ENCODE peak calls at places on chromosomes 12 and 14, in six cellular contexts. K is fibroblast of lung; F is CD8-positive, alpha-beta T cell; C is kidney epithelial cell; S is GM23338; X is suprapubic skin. N is an unnamed sample. For H3K27me3, the result is how much of the 10 kb centered on the place peaks cover.

GRCh38 chr12:82176761-82177490 is 181.3 kb downstream of the CCDC59 start:
- DNase-seq in S (peak), X (no peak), K (no peak), C (no peak), F (no peak), N (peak)

GRCh38 chr14:86237733-86238132 is 707.8 kb downstream of the FLRT2 start:
- DNase-seq in F (no peak), S (peak), K (no peak), C (no peak), X (no peak), N (no peak)

GRCh38 chr14:63045234-63045611 is at the start of gene KCNH5:
- DNase-seq in X (no peak), K (peak), C (no peak), F (no peak), S (peak), N (peak)

GRCh38 chr12:65532744-65533143 is 254.3 kb downstream of the MSRB3 start:
- DNase-seq in C (peak), F (no peak), X (no peak), S (no peak), K (peak), N (peak)

GRCh38 chr14:93148979-93149378 is 33.3 kb upstream of the ITPK1 start:
- DNase-seq in C (no peak), K (no peak), S (no peak), X (no peak), F (no peak), N (no peak)

GRCh38 chr12:92828565-92828964 is 100.5 kb downstream of the EEA1 start:
- DNase-seq in F (no peak), C (no peak), S (no peak), K (no peak), X (no peak), N (no peak)

GRCh38 chr12:101042211-101042610 is 167.8 kb downstream of the SLC5A8 start:
- DNase-seq in C (no peak), F (no peak), X (no peak), S (no peak), K (no peak), N (no peak)

GRCh38 chr14:50434530-50434929 is 37.8 kb upstream of the CDKL1 start:
- DNase-seq in K (no peak), X (no peak), F (no peak), C (no peak), S (no peak), N (no peak)

GRCh38 chr12:79023261-79023660 is 158.7 kb downstream of the SYT1 start:
- DNase-seq in X (no peak), K (peak), F (no peak), C (no peak), S (no peak), N (no peak)
- H3K27me3 ChIP-seq in X (under half), K (under half), F (under half), C (under half), S (under half), N (under half)

GRCh38 chr14:97248973-97249372 is 451.8 kb downstream of the VRK1 start:
- DNase-seq in F (no peak), X (no peak), C (no peak), S (no peak), K (no peak), N (no peak)
- H3K27me3 ChIP-seq in F (under half), X (under half), C (under half), S (under half), K (under half), N (under half)

GRCh38 chr12:114141916-114142564 is 175.9 kb upstream of the RBM19 start:
- DNase-seq in C (no peak), S (peak), K (no peak), X (no peak), F (no peak), N (no peak)
- H3K27me3 ChIP-seq in C (under half), S (under half), K (under half), X (under half), F (under half), N (under half)

GRCh38 chr14:103101257-103101963 is 6.9 kb downstream of the EXOC3L4 start:
- DNase-seq in C (no peak), S (no peak), K (no peak), F (no peak), X (no peak), N (no peak)

GRCh38 chr14:103100281-103101121 is 6.0 kb downstream of the EXOC3L4 start:
- DNase-seq in F (no peak), K (no peak), X (no peak), C (no peak), S (no peak), N (no peak)

GRCh38 chr14:103099081-103099732 is 4.7 kb downstream of the EXOC3L4 start:
- DNase-seq in X (no peak), S (no peak), F (no peak), K (no peak), C (no peak), N (no peak)

GRCh38 chr14:103097994-103098957 is 3.8 kb downstream of the EXOC3L4 start:
- DNase-seq in C (no peak), S (no peak), K (no peak), F (no peak), X (no peak), N (no peak)

DNA sequence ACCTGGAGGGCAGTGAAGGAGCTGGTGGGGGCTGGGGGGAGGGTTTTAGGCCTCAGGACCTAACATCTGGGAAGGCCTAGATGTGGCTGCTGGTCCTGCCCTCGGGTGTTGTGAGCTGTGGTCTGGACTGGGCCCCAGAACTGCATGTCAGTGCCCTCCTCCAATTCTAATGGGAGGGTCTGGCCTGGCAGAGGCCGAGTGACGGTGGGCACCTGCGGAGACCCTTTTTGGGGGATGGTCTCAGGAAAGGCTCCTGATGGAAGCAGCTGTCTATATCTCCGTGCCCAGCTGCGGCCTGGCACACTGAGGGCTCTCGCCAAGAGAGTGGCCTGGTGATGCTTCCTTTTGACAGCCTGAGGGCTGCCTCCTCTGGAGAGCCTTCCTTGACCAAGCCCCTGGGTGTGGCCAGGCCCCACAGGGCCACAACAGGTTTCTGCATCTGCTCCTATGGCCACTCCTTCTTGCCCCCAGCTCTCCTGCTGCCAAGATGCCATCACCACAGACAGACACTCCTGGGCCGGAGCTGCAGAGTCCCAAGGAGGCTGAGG is 5.3 kb downstream of the EXOC3L4 start:
- DNase-seq in K (no peak), S (no peak), X (no peak), C (no peak), F (no peak), N (no peak)
- H3K27me3 ChIP-seq in K (under half), S (under half), X (under half), C (under half), F (under half), N (under half)

GRCh38 chr14:56857206-56857605 is 46.9 kb upstream of the OTX2 start:
- DNase-seq in C (no peak), S (no peak), F (no peak), K (no peak), X (no peak), N (no peak)

GRCh38 chr14:56858422-56858821 is 48.1 kb upstream of the OTX2 start:
- DNase-seq in K (no peak), C (no peak), X (no peak), S (peak), F (no peak), N (no peak)

GRCh38 chr14:56855891-56856461 is 45.7 kb upstream of the OTX2 start:
- DNase-seq in K (no peak), X (no peak), F (no peak), S (peak), C (no peak), N (no peak)

DNA sequence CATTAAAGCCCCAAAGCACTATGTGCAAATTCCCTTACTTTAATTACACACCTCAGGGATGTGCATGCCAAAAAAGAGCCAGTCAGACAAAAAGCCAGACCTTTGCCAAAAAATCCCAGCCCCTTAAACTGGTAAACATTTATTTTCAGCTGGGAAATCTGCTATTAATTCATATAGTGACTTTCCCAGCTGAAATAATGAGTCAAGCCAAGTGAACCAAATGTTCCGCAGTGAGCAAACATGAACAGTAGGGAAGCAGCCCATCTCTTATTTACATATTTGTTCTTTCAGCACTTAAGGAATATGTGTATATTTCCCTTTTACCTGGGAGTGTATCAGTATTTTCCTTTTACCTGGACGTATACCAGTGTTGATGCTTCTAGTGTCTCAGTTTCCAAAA is 44.0 kb upstream of the OTX2 start:
- DNase-seq in S (no peak), C (no peak), F (no peak), K (no peak), X (no peak), N (no peak)
- H3K27me3 ChIP-seq in S (half or more), C (under half), F (under half), K (under half), X (under half), N (under half)

GRCh38 chr12:57211791-57212700 is 4.5 kb upstream of the NXPH4 start:
- DNase-seq in F (no peak), C (no peak), S (no peak), K (no peak), X (peak), N (no peak)

GRCh38 chr12:57210926-57211700 is 5.5 kb upstream of the NXPH4 start:
- DNase-seq in K (no peak), S (no peak), F (no peak), X (no peak), C (no peak), N (no peak)

GRCh38 chr12:57213068-57213715 is 3.4 kb upstream of the NXPH4 start:
- DNase-seq in X (peak), C (peak), K (peak), S (peak), F (peak), N (peak)

GRCh38 chr12:57213763-57214397 is 2.7 kb upstream of the NXPH4 start:
- DNase-seq in F (no peak), C (no peak), K (no peak), X (no peak), S (peak), N (no peak)

DNA sequence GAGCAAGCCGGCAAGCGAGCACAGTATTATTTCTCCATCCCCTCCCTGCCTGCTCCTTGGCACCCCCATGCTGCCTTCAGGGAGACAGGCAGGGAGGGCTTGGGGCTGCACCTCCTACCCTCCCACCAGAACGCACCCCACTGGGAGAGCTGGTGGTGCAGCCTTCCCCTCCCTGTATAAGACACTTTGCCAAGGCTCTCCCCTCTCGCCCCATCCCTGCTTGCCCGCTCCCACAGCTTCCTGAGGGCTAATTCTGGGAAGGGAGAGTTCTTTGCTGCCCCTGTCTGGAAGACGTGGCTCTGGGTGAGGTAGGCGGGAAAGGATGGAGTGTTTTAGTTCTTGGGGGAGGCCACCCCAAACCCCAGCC is 3.9 kb upstream of the NXPH4 start:
- DNase-seq in S (peak), C (no peak), X (no peak), F (no peak), K (no peak), N (no peak)
- H3K27me3 ChIP-seq in S (under half), C (under half), X (under half), F (under half), K (under half), N (under half)

GRCh38 chr12:99768758-99769157 is 121.2 kb downstream of the GARIN6 start:
- DNase-seq in K (no peak), S (no peak), C (no peak), X (no peak), F (no peak), N (no peak)
- H3K27me3 ChIP-seq in K (under half), S (under half), C (under half), X (under half), F (under half), N (under half)

GRCh38 chr12:72273851-72274284 is 1.7 kb downstream of the TRHDE start:
- DNase-seq in C (no peak), X (no peak), S (peak), K (peak), F (no peak), N (no peak)

GRCh38 chr12:72273499-72273837 is 1.3 kb downstream of the TRHDE start:
- DNase-seq in S (peak), K (no peak), X (no peak), F (no peak), C (no peak), N (no peak)

GRCh38 chr12:72276212-72276865 is 4.2 kb downstream of the TRHDE start:
- DNase-seq in S (no peak), X (no peak), K (peak), C (no peak), F (no peak), N (no peak)

GRCh38 chr12:72275551-72275950 is 3.4 kb downstream of the TRHDE start:
- DNase-seq in F (no peak), S (no peak), X (no peak), K (peak), C (no peak), N (no peak)

DNA sequence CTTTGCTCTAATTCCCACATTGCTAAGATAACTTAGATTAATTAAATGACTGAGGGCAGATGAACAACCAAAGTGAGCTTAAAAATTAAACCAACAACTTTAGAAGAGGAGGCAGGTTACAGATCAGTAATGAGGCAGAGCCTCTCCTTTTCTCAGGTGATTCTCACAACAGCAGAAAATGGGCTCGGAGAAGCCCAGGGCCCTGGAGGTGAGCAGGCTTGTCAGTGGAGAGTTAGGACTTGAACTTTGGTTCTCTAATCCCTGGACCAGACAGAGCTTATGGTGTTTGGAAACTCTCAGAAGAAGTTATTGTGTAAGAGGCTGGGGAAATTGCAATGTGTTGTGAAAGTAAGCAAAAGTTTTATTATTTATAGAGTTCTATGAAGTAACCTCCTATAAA is 2.8 kb downstream of the TRHDE start:
- DNase-seq in F (no peak), S (no peak), K (peak), C (no peak), X (no peak), N (no peak)
- H3K27me3 ChIP-seq in F (under half), S (under half), K (under half), C (under half), X (half or more), N (under half)

GRCh38 chr12:48969160-48969771 is 2.3 kb downstream of the WNT10B start:
- DNase-seq in C (no peak), S (peak), K (no peak), X (no peak), F (no peak), N (no peak)

GRCh38 chr12:48966177-48966890 is 5.2 kb downstream of the WNT10B start:
- DNase-seq in F (no peak), K (no peak), S (peak), X (no peak), C (no peak), N (no peak)

GRCh38 chr12:48969847-48970701 is 1.5 kb downstream of the WNT10B start:
- DNase-seq in X (no peak), S (peak), K (peak), C (no peak), F (no peak), N (no peak)

GRCh38 chr12:48968467-48968866 is 3.1 kb downstream of the WNT10B start:
- DNase-seq in F (no peak), X (no peak), C (no peak), S (no peak), K (no peak), N (no peak)

DNA sequence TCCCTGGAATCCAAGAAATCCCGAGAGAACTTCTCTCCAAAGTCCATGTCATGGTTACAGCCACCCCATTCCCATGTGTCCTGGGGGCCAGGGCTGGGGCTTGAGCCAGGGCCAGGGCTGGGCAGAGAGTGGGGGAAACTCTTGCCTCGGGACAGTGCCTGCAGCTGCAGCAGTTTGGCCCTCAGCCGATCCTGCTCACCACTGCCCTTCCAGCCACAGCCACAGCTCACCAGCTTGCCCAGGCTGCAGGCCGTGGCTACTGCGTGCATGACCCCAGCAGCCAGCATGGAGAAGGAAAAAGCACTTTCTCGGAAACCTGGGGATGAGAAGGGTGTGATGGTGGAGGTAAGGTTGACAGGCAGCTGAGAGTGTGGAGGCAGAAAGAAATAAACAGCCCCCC is 3.5 kb downstream of the WNT10B start:
- DNase-seq in S (no peak), C (no peak), X (no peak), F (no peak), K (no peak), N (no peak)
- H3K27me3 ChIP-seq in S (half or more), C (half or more), X (under half), F (under half), K (half or more), N (under half)

GRCh38 chr14:56821807-56822615 is 11.7 kb upstream of the OTX2 start:
- DNase-seq in K (no peak), F (no peak), S (no peak), X (no peak), C (no peak), N (no peak)
- H3K27me3 ChIP-seq in K (under half), F (under half), S (half or more), X (half or more), C (under half), N (under half)